ENCODE peak calls at places on chromosomes 2 and 18, in nine cellular contexts. D is DND-41, L is H9, C is epithelial cell of esophagus, K is esophagus squamous epithelium, R is left ventricle myocardium inferior, Y is sigmoid colon, Z is astrocyte of the spinal cord, B is tibial artery. T is an unnamed sample.
A peak's percentile ranks its signal among the peaks of the same experiment; 100 is the strongest.

GRCh38 chr2:96952976-96953610 is 33.3 kb downstream of the FAM178B start:
- DNase-seq in D (no peak), L (no peak), C (no peak), K (no peak), R (no peak), Y (peak; percentile 97), Z (no peak), B (peak; percentile 47), T (no peak)

GRCh38 chr18:7370812-7371211 is 139.9 kb downstream of the LRRC30 start:
- DNase-seq in D (no peak), L (no peak), C (peak; percentile 21), K (peak; percentile 5), R (peak; percentile 69), Y (peak; percentile 69), Z (no peak), B (peak; percentile 65), T (no peak)

GRCh38 chr2:232633413-232634318 is at the start of gene EFHD1:
- DNase-seq in D (no peak), L (peak; percentile 87), C (peak; percentile 70), K (no peak), R (peak; percentile 86), Y (peak; percentile 91), Z (peak; percentile 61), B (peak; percentile 82), T (peak; percentile 55)

GRCh38 chr2:101759162-101759561 is 61.7 kb downstream of the MAP4K4 start:
- DNase-seq in D (no peak), L (no peak), C (peak; percentile 87), K (no peak), R (no peak), Y (no peak), Z (peak; percentile 95), B (peak; percentile 48), T (no peak)

GRCh38 chr2:101773137-101773536 is 75.6 kb downstream of the MAP4K4 start:
- DNase-seq in D (peak; percentile 26), L (no peak), C (no peak), K (no peak), R (no peak), Y (no peak), Z (no peak), B (no peak), T (no peak)

GRCh38 chr2:224187220-224187619 is 148.1 kb upstream of the SERPINE2 start:
- DNase-seq in D (no peak), L (no peak), C (no peak), K (no peak), R (no peak), Y (no peak), Z (no peak), B (no peak), T (no peak)

GRCh38 chr2:59885536-59885935 is 667.9 kb downstream of the BCL11A start:
- DNase-seq in D (peak; percentile 67), L (peak; percentile 45), C (no peak), K (no peak), R (no peak), Y (no peak), Z (no peak), B (no peak), T (no peak)

GRCh38 chr2:69018629-69019227 is 5.7 kb downstream of the ANTXR1 start:
- DNase-seq in D (no peak), L (no peak), C (no peak), K (no peak), R (no peak), Y (no peak), Z (no peak), B (no peak), T (no peak)

GRCh38 chr2:139790807-139791206 is 1010.6 kb upstream of the NXPH2 start:
- DNase-seq in D (no peak), L (no peak), C (peak; percentile 55), K (no peak), R (no peak), Y (no peak), Z (peak; percentile 51), B (no peak), T (peak; percentile 2)

GRCh38 chr2:103161456-103162289 is 399.8 kb downstream of the TMEM182 start:
- DNase-seq in D (peak; percentile 21), L (no peak), C (peak; percentile 69), K (no peak), R (no peak), Y (no peak), Z (peak; percentile 62), B (peak; percentile 29), T (peak; percentile 40)

GRCh38 chr2:240111253-240111652 is 24.9 kb downstream of the COPS9 start:
- DNase-seq in D (no peak), L (no peak), C (no peak), K (no peak), R (no peak), Y (no peak), Z (no peak), B (no peak), T (no peak)

GRCh38 chr2:209771474-209772292 is at the start of gene UNC80:
- DNase-seq in D (no peak), L (peak; percentile 85), C (peak; percentile 68), K (no peak), R (peak; percentile 41), Y (peak; percentile 64), Z (peak; percentile 73), B (peak; percentile 30), T (peak; percentile 43)

GRCh38 chr2:9178905-9179571 is 27.6 kb upstream of the ASAP2 start:
- DNase-seq in D (no peak), L (no peak), C (peak; percentile 94), K (no peak), R (peak; percentile 43), Y (peak; percentile 92), Z (peak; percentile 91), B (peak; percentile 79), T (no peak)

DNA sequence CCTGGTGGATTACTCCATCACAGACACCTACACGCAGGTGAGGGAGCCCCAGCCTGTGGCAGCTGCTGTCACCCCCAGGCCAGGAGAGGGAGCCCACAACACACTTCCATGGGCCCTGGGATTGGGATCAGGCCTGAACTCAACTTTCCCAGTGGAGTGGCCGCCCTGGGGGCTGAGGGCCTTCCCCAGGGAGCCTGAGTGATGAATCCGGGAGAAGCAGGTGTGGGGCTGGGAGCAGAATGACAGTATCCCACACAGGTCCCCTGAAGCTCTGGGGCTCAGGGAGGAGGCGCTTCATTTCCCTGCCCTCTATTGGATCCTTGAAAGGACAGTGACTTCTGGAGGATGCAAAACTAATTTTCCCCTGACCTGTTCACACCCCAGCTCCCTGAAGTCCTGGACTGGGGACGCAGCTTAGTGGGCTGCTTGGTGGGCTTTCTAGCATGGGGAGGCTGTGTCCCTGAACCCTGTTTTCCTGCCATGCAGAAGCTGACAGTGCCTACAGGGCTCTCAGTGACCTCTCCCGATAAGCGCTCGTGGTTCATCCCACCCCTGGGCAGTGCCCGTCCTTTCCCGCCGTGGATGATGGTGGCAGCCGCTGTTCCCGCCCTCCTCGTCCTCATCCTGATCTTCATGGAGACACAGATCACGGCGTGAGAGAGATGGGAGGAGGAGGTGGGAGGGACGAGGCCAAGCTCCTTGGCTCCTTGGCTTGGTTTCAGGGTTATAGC is 11.0 kb downstream of the SLC4A3 start:
- DNase-seq in D (no peak), L (peak; percentile 52), C (peak; percentile 33), K (no peak), R (no peak), Y (peak; percentile 53), Z (no peak), B (peak; percentile 18), T (no peak)
- TF ChIP-seq CTCF in D (peak; percentile 19), L (peak; percentile 56), C (peak; percentile 33), K (peak; percentile 28), R (peak; percentile 24), Y (no peak), Z (peak; percentile 29), B (no peak), T (no peak)

DNA sequence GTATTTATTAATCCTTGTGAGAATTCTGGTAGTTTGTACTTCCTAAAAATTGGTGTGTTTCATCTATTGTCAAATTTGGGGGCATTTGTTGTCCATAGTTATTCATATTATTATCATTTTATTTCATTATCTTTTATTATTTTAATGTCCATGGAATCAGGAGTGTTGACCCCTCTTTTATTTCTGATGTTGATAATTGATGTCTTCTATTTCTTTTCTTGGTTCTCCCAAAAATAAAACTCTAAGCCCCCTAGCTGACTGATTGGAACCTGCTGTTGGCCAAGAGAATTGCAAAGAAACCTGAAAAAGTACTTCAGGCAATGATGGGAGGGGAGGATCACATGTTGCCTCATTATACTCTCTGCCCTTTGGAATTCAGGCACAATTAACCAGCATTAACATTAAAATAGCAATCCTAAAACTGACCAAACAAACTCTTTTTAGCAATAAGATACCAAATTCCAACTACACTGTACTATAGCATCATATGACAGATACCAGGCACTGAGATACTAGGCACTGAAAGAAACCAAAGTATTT is 1097.3 kb upstream of the CNTNAP5 start:
- DNase-seq in D (no peak), L (no peak), C (no peak), K (no peak), R (no peak), Y (no peak), Z (no peak), B (no peak), T (no peak)
- TF ChIP-seq CTCF in D (no peak), L (peak; percentile 53), C (no peak), K (no peak), R (no peak), Y (no peak), Z (no peak), B (no peak), T (no peak)

GRCh38 chr18:10006261-10006903 is 92.6 kb downstream of the VAPA start:
- DNase-seq in D (no peak), L (no peak), C (peak; percentile 35), K (no peak), R (no peak), Y (peak; percentile 30), Z (peak; percentile 34), B (no peak), T (no peak)
- TF ChIP-seq CTCF in D (peak; percentile 12), L (no peak), C (peak; percentile 29), K (peak; percentile 19), R (peak; percentile 43), Y (no peak), Z (peak; percentile 25), B (peak; percentile 38), T (no peak)

GRCh38 chr18:3118195-3119010 is 101.4 kb downstream of the MYOM1 start:
- DNase-seq in D (no peak), L (no peak), C (peak; percentile 36), K (no peak), R (no peak), Y (no peak), Z (no peak), B (no peak), T (no peak)

GRCh38 chr18:3120356-3120755 is 99.4 kb downstream of the MYOM1 start:
- DNase-seq in D (no peak), L (no peak), C (no peak), K (no peak), R (no peak), Y (no peak), Z (no peak), B (no peak), T (no peak)

GRCh38 chr18:3119401-3120323 is 100.1 kb downstream of the MYOM1 start:
- DNase-seq in D (no peak), L (no peak), C (peak; percentile 85), K (no peak), R (no peak), Y (no peak), Z (no peak), B (no peak), T (no peak)

GRCh38 chr18:3122851-3123250 is 96.9 kb downstream of the MYOM1 start:
- DNase-seq in D (no peak), L (no peak), C (no peak), K (no peak), R (no peak), Y (no peak), Z (no peak), B (no peak), T (no peak)

DNA sequence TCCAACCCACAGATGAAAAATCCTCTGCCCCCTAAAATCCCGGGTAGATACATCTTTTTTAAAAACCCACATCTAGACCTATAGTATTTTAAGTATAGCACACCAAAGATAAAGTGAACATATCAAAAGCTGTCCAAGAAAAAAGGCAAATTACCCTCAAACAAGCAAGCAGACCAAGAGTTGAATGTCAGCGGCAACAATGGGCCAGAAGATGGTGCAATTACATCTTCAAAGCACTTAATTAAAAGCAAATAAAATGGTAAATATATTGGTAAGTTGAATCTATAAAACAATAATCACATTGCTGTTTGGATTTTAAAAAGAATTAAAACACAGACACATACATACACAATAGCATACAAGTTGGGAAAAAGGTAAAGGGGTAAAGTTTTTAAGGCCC is 98.5 kb downstream of the MYOM1 start:
- DNase-seq in D (no peak), L (no peak), C (no peak), K (no peak), R (no peak), Y (no peak), Z (no peak), B (no peak), T (no peak)
- TF ChIP-seq CTCF in D (peak; percentile 14), L (no peak), C (peak; percentile 25), K (no peak), R (no peak), Y (no peak), Z (no peak), B (no peak), T (no peak)

T was measured in GM10248.